ENCODE peak calls at places on chromosomes 13 and 19, in seven cellular contexts. R is K562; I is SK-N-DZ; T is GM06990; K is iris pigment epithelial cell; H is stimulated activated naive B cell treated with anti-CD40 and anti-IgM and Interleukin-4, amounts not matched to agents 10 μg/mL and 1 μg/mL and 100 μg/mL, for 72 hours; Z is fibroblast of the aortic adventitia. W is an unnamed sample.

GRCh38 chr13:30408319-30409101 is 13.8 kb upstream of the UBE2L5 start:
- DNase-seq in R (peak), I (peak), T (peak), K (peak), H (peak), Z (peak), W (no peak)

GRCh38 chr19:663682-664117 is 686 bp upstream of the RNF126 start:
- DNase-seq in R (no peak), I (no peak), T (no peak), K (no peak), H (no peak), Z (no peak), W (no peak)

GRCh38 chr19:1042689-1043511 is 3.0 kb downstream of the ABCA7 start:
- DNase-seq in R (no peak), I (peak), T (no peak), K (peak), H (no peak), Z (no peak), W (no peak)

GRCh38 chr13:33862006-33862405 is 44.1 kb downstream of the RFC3 start:
- DNase-seq in R (no peak), I (no peak), T (no peak), K (no peak), H (no peak), Z (no peak), W (no peak)

GRCh38 chr19:50162988-50163387 is at the start of gene IZUMO2:
- DNase-seq in R (peak), I (no peak), T (no peak), K (no peak), H (no peak), Z (no peak), W (no peak)

GRCh38 chr19:5293607-5294089 is 47.0 kb downstream of the PTPRS start:
- DNase-seq in R (no peak), I (peak), T (no peak), K (peak), H (no peak), Z (peak), W (no peak)

GRCh38 chr19:36573020-36573947 is at the start of gene ZNF529:
- DNase-seq in R (peak), I (peak), T (peak), K (peak), H (peak), Z (peak), W (peak)

GRCh38 chr13:42681394-42681793 is 100.0 kb upstream of the FAM216B start:
- DNase-seq in R (no peak), I (no peak), T (no peak), K (no peak), H (no peak), Z (no peak), W (no peak)

W was measured in GM12878.